ENCODE peak calls at places on chromosomes 11 and 22, in six cellular contexts. Y is mammary epithelial cell, A is psoas muscle, K is pancreas, I is right lobe of liver, O is breast epithelium. Q is an unnamed sample. For H3K4me1, the result is how much of the 10 kb centered on the place peaks cover.

GRCh38 chr22:46465348-46465725 is 72.1 kb downstream of the CELSR1 start:
- DNase-seq in Y (no peak), A (no peak), K (no peak), I (no peak), O (no peak), Q (no peak)

GRCh38 chr22:50293441-50294318 is 13.8 kb downstream of the PLXNB2 start:
- DNase-seq in Y (peak), A (peak), K (peak), I (peak), O (peak), Q (peak)

GRCh38 chr22:38569972-38570840 is at the start of gene DMC1:
- DNase-seq in Y (peak), A (peak), K (peak), I (peak), O (peak), Q (peak)

GRCh38 chr11:103055174-103055890 is 36.6 kb downstream of the DCUN1D5 start:
- DNase-seq in Y (peak), A (no peak), K (no peak), I (no peak), O (no peak), Q (no peak)

GRCh38 chr22:29917052-29917902 is 34.3 kb downstream of the MTMR3 start:
- DNase-seq in Y (no peak), A (peak), K (no peak), I (peak), O (no peak), Q (no peak)

GRCh38 chr11:17978553-17979287 is 34.1 kb downstream of the SERGEF start:
- DNase-seq in Y (peak), A (peak), K (peak), I (peak), O (no peak), Q (peak)

GRCh38 chr11:87879118-87879517 is 296.1 kb downstream of the RAB38 start:
- DNase-seq in Y (no peak), A (no peak), K (no peak), I (no peak), O (no peak), Q (no peak)

GRCh38 chr11:35947437-35947836 is 3.6 kb downstream of the LDLRAD3 start:
- DNase-seq in Y (no peak), A (no peak), K (no peak), I (no peak), O (no peak), Q (no peak)

GRCh38 chr11:114348200-114349191 is 51.8 kb downstream of the C11orf71 start:
- DNase-seq in Y (peak), A (no peak), K (no peak), I (no peak), O (no peak), Q (peak)

GRCh38 chr22:33049125-33049729 is 9.0 kb downstream of the SYN3 start:
- DNase-seq in Y (peak), A (peak), K (peak), I (peak), O (peak), Q (peak)

GRCh38 chr11:129836979-129837378 is 21.3 kb downstream of the TMEM45B start:
- DNase-seq in Y (no peak), A (no peak), K (no peak), I (no peak), O (no peak), Q (no peak)

GRCh38 chr11:76795285-76795935 is 12.3 kb downstream of the TSKU start:
- DNase-seq in Y (no peak), A (no peak), K (no peak), I (no peak), O (peak), Q (no peak)

GRCh38 chr11:76604652-76605241 is 65.8 kb downstream of the LRRC32 start:
- DNase-seq in Y (no peak), A (peak), K (peak), I (peak), O (peak), Q (peak)

GRCh38 chr22:21982338-21982965 is at the start of gene TOP3B:
- DNase-seq in Y (peak), A (peak), K (peak), I (peak), O (peak), Q (peak)

GRCh38 chr11:94864646-94865045 is 96.5 kb downstream of the AMOTL1 start:
- DNase-seq in Y (no peak), A (no peak), K (no peak), I (no peak), O (no peak), Q (no peak)

GRCh38 chr11:68498903-68499883 is 38.6 kb downstream of the PPP6R3 start:
- DNase-seq in Y (no peak), A (no peak), K (no peak), I (no peak), O (no peak), Q (no peak)

DNA sequence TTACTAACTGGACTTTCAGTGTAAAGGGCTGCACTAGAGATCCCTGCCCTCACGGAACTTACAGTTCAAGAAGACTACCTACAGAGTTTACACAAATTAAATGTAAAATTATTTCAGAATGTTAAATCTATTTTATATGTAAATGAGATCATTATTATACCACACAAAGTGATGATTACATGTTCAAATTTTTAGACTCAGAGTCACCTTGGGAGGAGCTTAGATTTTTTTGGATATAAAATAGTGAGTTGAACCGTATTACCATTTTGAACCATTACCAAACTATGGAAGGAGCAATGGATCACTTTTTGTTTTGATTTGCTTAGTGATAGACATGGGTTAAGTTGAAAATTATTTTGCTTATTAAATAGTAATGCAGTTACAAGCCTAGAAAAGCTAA is 1.6 kb downstream of the IPO7 start:
- DNase-seq in Y (no peak), A (no peak), K (no peak), I (no peak), O (no peak), Q (no peak)
- H3K27ac ChIP-seq in Y (peak), A (peak), K (peak), I (no peak), O (peak), Q (no peak)

GRCh38 chr11:78417175-78417887 is at the start of gene GAB2:
- DNase-seq in Y (no peak), A (no peak), K (peak), I (peak), O (no peak), Q (peak)

GRCh38 chr11:78417888-78418583 is 416 bp upstream of the GAB2 start:
- DNase-seq in Y (peak), A (peak), K (peak), I (peak), O (peak), Q (peak)

GRCh38 chr11:78416285-78417174 is 1.1 kb downstream of the GAB2 start:
- DNase-seq in Y (peak), A (peak), K (peak), I (peak), O (peak), Q (peak)

GRCh38 chr11:78415338-78415737 is 2.3 kb downstream of the GAB2 start:
- DNase-seq in Y (no peak), A (no peak), K (no peak), I (no peak), O (no peak), Q (no peak)

GRCh38 chr11:78414321-78415051 is 3.1 kb downstream of the GAB2 start:
- DNase-seq in Y (no peak), A (no peak), K (no peak), I (no peak), O (no peak), Q (no peak)
- TF ChIP-seq CTCF in Y (peak), A (peak), K (peak), I (peak), O (peak), Q (peak)

GRCh38 chr22:19951351-19951750 is 9.7 kb upstream of the TXNRD2 start:
- DNase-seq in Y (no peak), A (no peak), K (no peak), I (no peak), O (no peak), Q (no peak)

GRCh38 chr22:19957445-19957844 is 15.8 kb upstream of the TXNRD2 start:
- DNase-seq in Y (no peak), A (no peak), K (no peak), I (peak), O (no peak), Q (no peak)

GRCh38 chr22:19959043-19959586 is 17.5 kb upstream of the TXNRD2 start:
- DNase-seq in Y (no peak), A (peak), K (peak), I (peak), O (peak), Q (peak)

GRCh38 chr22:19958083-19959042 is 16.7 kb upstream of the TXNRD2 start:
- DNase-seq in Y (no peak), A (no peak), K (no peak), I (peak), O (no peak), Q (no peak)

GRCh38 chr22:19955241-19956128 is 13.9 kb upstream of the TXNRD2 start:
- DNase-seq in Y (no peak), A (no peak), K (peak), I (peak), O (no peak), Q (no peak)
- H3K4me1 ChIP-seq in Y (under half), A (under half), K (under half), I (under half), O (under half), Q (under half)

GRCh38 chr11:45853616-45854219 is 6.4 kb downstream of the CRY2 start:
- DNase-seq in Y (no peak), A (peak), K (no peak), I (peak), O (no peak), Q (no peak)

GRCh38 chr11:45857834-45858492 is 10.7 kb downstream of the CRY2 start:
- DNase-seq in Y (peak), A (peak), K (no peak), I (no peak), O (peak), Q (no peak)

GRCh38 chr11:45852712-45853101 is 5.4 kb downstream of the CRY2 start:
- DNase-seq in Y (no peak), A (no peak), K (no peak), I (no peak), O (no peak), Q (no peak)

GRCh38 chr11:45856044-45856468 is 8.8 kb downstream of the CRY2 start:
- DNase-seq in Y (no peak), A (no peak), K (no peak), I (no peak), O (no peak), Q (no peak)

GRCh38 chr11:45855308-45855707 is 8.0 kb downstream of the CRY2 start:
- DNase-seq in Y (no peak), A (no peak), K (no peak), I (no peak), O (no peak), Q (no peak)
- H3K27ac ChIP-seq in Y (no peak), A (peak), K (no peak), I (peak), O (peak), Q (peak)

GRCh38 chr11:131692151-131692550 is 321.7 kb downstream of the NTM start:
- DNase-seq in Y (no peak), A (no peak), K (no peak), I (no peak), O (no peak), Q (no peak)

GRCh38 chr11:131690362-131690761 is 319.9 kb downstream of the NTM start:
- DNase-seq in Y (no peak), A (no peak), K (no peak), I (no peak), O (no peak), Q (peak)

GRCh38 chr11:131690776-131691557 is 320.6 kb downstream of the NTM start:
- DNase-seq in Y (no peak), A (no peak), K (peak), I (no peak), O (no peak), Q (peak)

GRCh38 chr11:131692961-131693360 is 322.5 kb downstream of the NTM start:
- DNase-seq in Y (no peak), A (no peak), K (no peak), I (no peak), O (no peak), Q (peak)

GRCh38 chr11:131691558-131692041 is 321.2 kb downstream of the NTM start:
- DNase-seq in Y (peak), A (no peak), K (peak), I (no peak), O (no peak), Q (peak)
- TF ChIP-seq CTCF in Y (peak), A (peak), K (peak), I (peak), O (peak), Q (peak)

GRCh38 chr22:36385491-36386350 is 2.0 kb downstream of the MYH9 start:
- DNase-seq in Y (peak), A (peak), K (peak), I (peak), O (peak), Q (peak)

GRCh38 chr22:36387664-36387913 is 178 bp downstream of the MYH9 start:
- DNase-seq in Y (no peak), A (no peak), K (no peak), I (no peak), O (no peak), Q (no peak)

GRCh38 chr22:36387914-36388864 is at the start of gene MYH9:
- DNase-seq in Y (peak), A (peak), K (peak), I (peak), O (peak), Q (peak)

GRCh38 chr22:36386351-36386899 is 1.3 kb downstream of the MYH9 start:
- DNase-seq in Y (no peak), A (peak), K (peak), I (peak), O (no peak), Q (peak)

GRCh38 chr22:36386900-36387663 is 685 bp downstream of the MYH9 start:
- DNase-seq in Y (no peak), A (peak), K (peak), I (peak), O (no peak), Q (peak)
- H3K4me1 ChIP-seq in Y (under half), A (under half), K (under half), I (under half), O (under half), Q (under half)

DNA sequence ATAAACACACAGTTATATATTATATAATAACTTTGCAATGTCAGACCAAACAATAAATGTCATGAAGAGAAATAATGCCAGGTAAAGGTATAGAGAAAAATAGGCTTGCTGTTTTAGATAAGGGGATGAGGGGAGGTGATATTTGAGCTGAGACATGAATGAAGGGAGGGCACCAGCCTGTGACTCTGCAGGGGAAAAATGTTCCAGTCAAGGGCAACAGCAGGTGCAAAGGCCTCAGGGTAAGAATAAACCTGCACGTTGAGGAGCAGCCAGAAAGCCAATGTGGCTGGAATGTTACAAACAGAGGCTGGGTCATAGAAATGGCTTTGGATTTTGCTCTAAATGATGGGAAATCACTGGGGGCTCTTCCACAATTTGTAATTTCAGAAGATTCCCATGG is 519.5 kb downstream of the SOX6 start:
- DNase-seq in Y (no peak), A (no peak), K (no peak), I (no peak), O (no peak), Q (no peak)
- H3K27ac ChIP-seq in Y (no peak), A (peak), K (no peak), I (no peak), O (no peak), Q (no peak)

GRCh38 chr11:122814401-122814800 is 23.9 kb upstream of the CRTAM start:
- DNase-seq in Y (no peak), A (no peak), K (no peak), I (no peak), O (no peak), Q (no peak)
- TF ChIP-seq CTCF in Y (peak), A (no peak), K (no peak), I (no peak), O (no peak), Q (no peak)